ENCODE peak calls at places on chromosomes 7 and 10, in five cellular contexts. P is H9, J is mesendoderm, Z is mesenchymal stem cell, U is neuronal stem cell. H is an unnamed sample.

GRCh38 chr7:98406827-98407226 is 5.9 kb upstream of the BAIAP2L1 start:
- DNase-seq in P (no peak), J (no peak), Z (no peak), U (no peak), H (no peak)

GRCh38 chr10:75508239-75508813 is 76.9 kb downstream of the LRMDA start:
- DNase-seq in P (no peak), J (no peak), Z (peak; percentile 93), U (no peak), H (peak; percentile 55)

GRCh38 chr7:52365349-52365748 is 670.1 kb upstream of the POM121L12 start:
- DNase-seq in P (no peak), J (no peak), Z (no peak), U (no peak), H (no peak)

GRCh38 chr7:22725585-22725984 is 1.4 kb upstream of the IL6 start:
- DNase-seq in P (no peak), J (peak; percentile 88), Z (peak; percentile 60), U (no peak), H (peak; percentile 48)

GRCh38 chr7:150405584-150406310 is 26.6 kb downstream of the ZNF775 start:
- DNase-seq in P (peak; percentile 64), J (no peak), Z (peak; percentile 69), U (no peak), H (peak; percentile 27)

GRCh38 chr10:59606551-59606961 is 103.1 kb downstream of the SLC16A9 start:
- DNase-seq in P (no peak), J (no peak), Z (peak; percentile 40), U (no peak), H (peak; percentile 3)

GRCh38 chr10:87750001-87750651 is 67.9 kb downstream of the ATAD1 start:
- DNase-seq in P (no peak), J (peak; percentile 66), Z (peak; percentile 50), U (no peak), H (peak; percentile 61)

GRCh38 chr10:133030791-133031190 is 56.9 kb upstream of the ADGRA1 start:
- DNase-seq in P (peak; percentile 64), J (peak; percentile 40), Z (no peak), U (peak; percentile 40), H (no peak)

GRCh38 chr10:104614245-104614831 is 26.8 kb upstream of the SORCS3 start:
- DNase-seq in P (peak; percentile 55), J (peak; percentile 59), Z (no peak), U (no peak), H (peak; percentile 3)

GRCh38 chr7:30464231-30464660 is 14.3 kb downstream of the NOD1 start:
- DNase-seq in P (no peak), J (no peak), Z (no peak), U (no peak), H (no peak)

DNA sequence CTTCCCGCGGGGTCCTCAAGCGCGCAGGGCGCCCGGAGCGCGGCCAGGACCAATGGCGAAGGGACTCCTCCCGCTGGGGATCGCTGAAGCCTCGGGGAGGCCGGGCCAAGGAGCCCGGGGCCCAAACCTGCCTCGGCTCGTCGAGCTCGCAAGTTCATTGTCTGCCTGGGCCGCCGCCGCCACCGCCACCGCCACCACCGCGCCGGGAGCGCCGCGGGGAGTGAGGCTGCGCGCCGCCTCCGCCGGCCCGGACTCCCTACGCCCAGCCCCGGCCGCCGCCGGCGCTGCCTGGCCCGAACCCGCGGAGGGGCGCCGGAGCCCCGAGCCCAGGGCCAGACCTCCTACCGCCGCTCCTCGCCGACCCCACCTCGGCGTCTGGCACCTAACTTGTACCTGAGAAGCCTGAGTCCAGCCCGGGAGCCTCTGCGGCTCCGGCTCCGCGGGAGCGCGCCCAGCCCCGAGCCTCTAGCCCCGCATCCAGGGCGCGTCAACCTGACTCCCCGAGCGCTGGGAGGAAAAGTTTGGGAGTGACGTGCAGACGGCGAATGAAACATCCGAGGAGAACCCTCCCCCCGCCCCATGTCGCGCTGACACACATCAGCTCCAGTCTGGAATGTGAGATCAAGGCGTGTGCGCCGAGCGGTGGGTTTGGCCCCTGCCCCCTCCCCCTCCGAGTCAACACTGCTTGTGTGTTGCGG is at the start of gene CHST15:
- DNase-seq in P (peak; percentile 77), J (peak; percentile 96), Z (peak; percentile 80), U (peak; percentile 65), H (no peak)
- H2BK15ac ChIP-seq in P (no peak within 1 kb of the TSS), J (no peak within 1 kb of the TSS), Z (peak within 1 kb of the TSS; percentile 46), U (peak within 1 kb of the TSS; percentile 18), H (no peak within 1 kb of the TSS)

DNA sequence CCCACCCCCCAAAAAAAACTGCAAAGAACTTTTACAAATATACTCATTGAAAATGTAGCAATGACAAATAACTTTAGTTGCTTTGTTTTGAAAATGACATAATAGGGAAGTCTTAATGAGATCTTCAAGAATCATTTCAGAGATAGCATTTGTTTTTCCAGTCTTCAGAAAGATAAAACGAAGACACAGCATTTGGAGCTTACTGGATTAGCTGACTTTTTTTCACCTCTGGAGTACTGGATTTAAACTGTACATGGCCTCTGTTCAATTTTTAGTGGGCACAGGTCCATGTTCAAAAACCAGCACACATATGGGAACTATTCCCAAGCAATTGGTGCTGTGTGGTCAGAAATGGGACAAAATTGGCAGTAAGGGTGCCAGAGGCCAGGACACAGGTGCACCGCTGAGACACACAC is 3.9 kb downstream of the RAB11FIP2 start:
- DNase-seq in P (no peak), J (no peak), Z (no peak), U (no peak), H (no peak)
- H3K23ac ChIP-seq in P (no peak overlapping the region), J (no peak overlapping the region), Z (no peak overlapping the region), U (no peak overlapping the region), H (no peak overlapping the region)

GRCh38 chr10:99422697-99423096 is 7.7 kb downstream of the GOT1 start:
- DNase-seq in P (no peak), J (no peak), Z (no peak), U (no peak), H (no peak)
- H2BK15ac ChIP-seq in P (no peak overlapping the region), J (no peak overlapping the region), Z (no peak overlapping the region), U (no peak overlapping the region), H (no peak overlapping the region)

DNA sequence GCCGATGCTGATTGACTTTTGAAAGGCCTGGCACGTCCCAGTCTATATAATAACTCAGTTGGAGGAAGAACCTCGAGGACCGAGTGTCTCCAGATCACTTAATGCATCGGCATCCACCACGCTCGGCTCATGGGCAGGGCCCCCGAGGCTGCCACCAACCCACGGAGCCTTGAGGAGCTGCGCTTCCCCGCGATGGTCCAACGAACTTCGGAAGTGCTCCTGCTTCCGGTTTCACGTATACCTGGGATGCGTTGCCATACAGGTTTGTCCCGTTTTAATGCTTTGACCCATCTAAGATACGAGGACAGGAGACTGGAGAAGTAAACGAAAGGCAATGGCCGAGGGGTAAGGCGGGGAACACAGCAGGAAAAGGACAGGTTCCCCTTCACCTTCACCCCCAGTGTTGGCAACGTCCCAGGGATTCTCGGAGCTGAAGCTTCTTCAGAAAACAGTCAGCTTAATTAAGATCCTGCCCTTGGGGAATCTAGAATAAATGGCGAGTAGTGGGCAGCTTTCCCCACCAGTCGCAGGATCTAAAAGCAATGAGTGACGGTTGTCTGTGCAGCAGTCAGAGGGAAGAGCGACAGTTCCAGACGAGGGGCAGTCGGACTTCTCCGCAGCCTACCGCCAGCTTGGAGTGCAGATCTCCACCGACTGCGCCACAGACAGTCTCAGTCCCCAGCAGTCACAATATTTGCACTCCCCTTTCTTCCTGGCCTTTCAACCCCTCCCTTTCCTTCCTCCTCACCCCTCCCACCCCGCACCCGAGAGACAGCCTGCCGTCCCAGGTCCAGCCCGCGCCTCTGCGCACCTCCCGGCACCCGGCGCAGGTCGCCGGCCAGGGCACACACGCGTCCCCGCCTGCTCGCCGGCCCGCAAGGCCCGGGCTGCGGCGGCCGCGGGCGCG is 10.7 kb upstream of the SP8 start:
- DNase-seq in P (no peak), J (peak; percentile 84), Z (no peak), U (no peak), H (no peak)
- H3K23ac ChIP-seq in P (no peak overlapping the region), J (no peak overlapping the region), Z (peak overlapping the region; percentile 66), U (peak overlapping the region; percentile 98), H (no peak overlapping the region)

GRCh38 chr7:148501707-148502139 is 88.8 kb upstream of the C7orf33 start:
- DNase-seq in P (peak; percentile 80), J (peak; percentile 86), Z (no peak), U (no peak), H (no peak)
- H2BK15ac ChIP-seq in P (no peak overlapping the region), J (no peak overlapping the region), Z (no peak overlapping the region), U (no peak overlapping the region), H (no peak overlapping the region)

DNA sequence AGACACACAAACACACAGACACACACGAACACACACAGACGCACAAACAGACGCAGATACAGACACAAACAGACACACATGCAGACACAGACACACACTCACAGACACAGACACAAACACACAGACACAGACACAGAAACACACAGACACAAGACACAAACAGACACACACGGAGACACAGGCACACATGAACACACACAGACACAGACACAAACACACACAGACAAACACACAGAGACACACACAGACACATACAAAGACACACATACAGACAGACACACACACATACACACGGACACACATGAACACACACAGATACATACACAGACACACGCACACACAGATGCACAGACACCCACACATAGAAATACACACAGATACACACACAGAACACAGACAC is 434.9 kb downstream of the DNAJB6 start:
- DNase-seq in P (no peak), J (no peak), Z (no peak), U (no peak), H (no peak)
- H3K23ac ChIP-seq in P (no peak overlapping the region), J (no peak overlapping the region), Z (no peak overlapping the region), U (no peak overlapping the region), H (no peak overlapping the region)